ENCODE peak calls at places on chromosomes 13 and 19, in four cellular contexts. W is K562, G is HL-60, R is GM12878. M is an unnamed sample.

GRCh38 chr13:93745884-93746283 is 519.3 kb downstream of the GPC6 start:
- DNase-seq in R (no peak), W (no peak), G (no peak), M (no peak)

GRCh38 chr13:31797154-31797775 is 57.9 kb downstream of the RXFP2 start:
- DNase-seq in W (peak), G (no peak), R (no peak), M (no peak)

GRCh38 chr13:85798999-85799646 is at the start of gene SLITRK6:
- DNase-seq in R (no peak), W (no peak), G (no peak), M (no peak)

GRCh38 chr19:2888739-2889224 is 11.9 kb upstream of the ZNF57 start:
- DNase-seq in G (no peak), W (no peak), R (no peak), M (no peak)

GRCh38 chr19:45161715-45162463 is 1.1 kb upstream of the NKPD1 start:
- DNase-seq in W (peak), G (no peak), R (no peak), M (no peak)

GRCh38 chr19:35247526-35248309 is 1.1 kb upstream of the LSR start:
- DNase-seq in G (no peak), R (peak), W (peak), M (peak)

GRCh38 chr19:13795595-13796300 is 505 bp downstream of the ZSWIM4 start:
- DNase-seq in W (no peak), G (no peak), R (no peak), M (no peak)

GRCh38 chr19:31152906-31153305 is 196.3 kb downstream of the TSHZ3 start:
- DNase-seq in W (no peak), G (no peak), R (no peak), M (no peak)

GRCh38 chr13:30847697-30848307 is 58.3 kb upstream of the MEDAG start:
- DNase-seq in R (peak), G (no peak), W (no peak), M (no peak)

GRCh38 chr13:77176350-77176749 is 149.4 kb upstream of the FBXL3 start:
- DNase-seq in R (no peak), G (no peak), W (peak), M (no peak)

GRCh38 chr19:44848805-44849457 is 2.8 kb downstream of the NECTIN2 start:
- DNase-seq in R (no peak), G (no peak), W (peak), M (no peak)

GRCh38 chr19:40348961-40349507 is 539 bp downstream of the PLD3 start:
- DNase-seq in G (no peak), W (peak), R (no peak), M (no peak)

GRCh38 chr13:24274452-24274971 is 34.9 kb upstream of the C1QTNF9 start:
- DNase-seq in G (no peak), R (peak), W (no peak), M (peak)

GRCh38 chr19:17076539-17076919 is 952 bp downstream of the MYO9B start:
- DNase-seq in G (no peak), R (no peak), W (peak), M (no peak)

GRCh38 chr19:30682576-30683536 is 310.7 kb downstream of the ZNF536 start:
- DNase-seq in W (peak), R (no peak), G (peak), M (peak)

GRCh38 chr19:35901055-35901644 is 810 bp upstream of the NFKBID start:
- DNase-seq in G (no peak), W (no peak), R (no peak), M (no peak)

GRCh38 chr13:76764429-76764828 is 121.8 kb downstream of the KCTD12 start:
- DNase-seq in G (peak), R (no peak), W (no peak), M (no peak)

GRCh38 chr13:73428137-73428536 is 369.3 kb downstream of the KLF5 start:
- DNase-seq in G (no peak), W (no peak), R (no peak), M (no peak)

GRCh38 chr19:51108805-51109146 is 567 bp upstream of the CTU1 start:
- DNase-seq in W (no peak), R (no peak), G (no peak), M (no peak)

GRCh38 chr19:3358919-3359849 is 7.2 kb upstream of the NFIC start:
- DNase-seq in W (peak), G (peak), R (no peak), M (peak)

GRCh38 chr19:44943801-44944249 is 1.8 kb downstream of the APOC4 start:
- DNase-seq in R (no peak), W (peak), G (peak), M (peak)

GRCh38 chr13:24151864-24152263 is 8.7 kb upstream of the SPATA13 start:
- DNase-seq in W (no peak), G (no peak), R (no peak), M (no peak)

GRCh38 chr19:19956431-19957075 is 55.8 kb downstream of the ZNF93 start:
- DNase-seq in G (no peak), W (peak), R (no peak), M (no peak)

GRCh38 chr19:13598098-13598497 is 91.8 kb upstream of the CACNA1A start:
- DNase-seq in R (no peak), W (no peak), G (no peak), M (no peak)

GRCh38 chr19:4456843-4457653 is 546 bp downstream of the UBXN6 start:
- DNase-seq in W (peak), G (no peak), R (no peak), M (peak)

GRCh38 chr19:47063874-47064273 is 15.4 kb upstream of the TMEM160 start:
- DNase-seq in G (no peak), W (no peak), R (no peak), M (no peak)

GRCh38 chr13:113802761-113803160 is 43.7 kb downstream of the TMEM255B start:
- DNase-seq in G (peak), W (no peak), R (no peak), M (no peak)

GRCh38 chr19:28485300-28485699 is 727.7 kb downstream of the UQCRFS1 start:
- DNase-seq in W (peak), R (no peak), G (peak), M (no peak)

GRCh38 chr19:18733196-18733647 is 49.7 kb downstream of the CRTC1 start:
- DNase-seq in R (no peak), G (no peak), W (no peak), M (no peak)

GRCh38 chr19:17902701-17903100 is 30.1 kb upstream of the CCDC124 start:
- DNase-seq in G (no peak), W (no peak), R (no peak), M (no peak)

GRCh38 chr13:30551194-30551593 is 66.5 kb upstream of the USPL1 start:
- DNase-seq in G (peak), R (no peak), W (peak), M (no peak)

GRCh38 chr13:45603338-45603737 is 12.2 kb downstream of the ERICH6B start:
- DNase-seq in W (no peak), G (no peak), R (no peak), M (no peak)

GRCh38 chr19:11626252-11626651 is 29.0 kb downstream of the ZNF627 start:
- DNase-seq in G (no peak), R (no peak), W (no peak), M (no peak)

GRCh38 chr13:111048387-111048786 is 66.7 kb upstream of the ARHGEF7 start:
- DNase-seq in R (no peak), G (no peak), W (no peak), M (no peak)

GRCh38 chr13:32887617-32888016 is 128.6 kb upstream of the KL start:
- DNase-seq in R (no peak), W (peak), G (no peak), M (no peak)

GRCh38 chr19:49599378-49600298 is 8.7 kb downstream of the PRR12 start:
- DNase-seq in R (no peak), G (no peak), W (no peak), M (no peak)

GRCh38 chr19:17797397-17798201 is 2.7 kb downstream of the B3GNT3 start:
- DNase-seq in W (no peak), R (no peak), G (no peak), M (no peak)

GRCh38 chr13:38803566-38803965 is 116.7 kb downstream of the FREM2 start:
- DNase-seq in G (no peak), W (no peak), R (no peak), M (no peak)

GRCh38 chr19:49555600-49556411 is 24.6 kb downstream of the NOSIP start:
- DNase-seq in W (peak), R (no peak), G (no peak), M (no peak)

GRCh38 chr19:1794424-1795185 is 17.5 kb downstream of the ATP8B3 start:
- DNase-seq in W (no peak), R (no peak), G (no peak), M (no peak)

GRCh38 chr19:1796395-1797142 is 15.5 kb downstream of the ATP8B3 start:
- DNase-seq in W (no peak), G (no peak), R (no peak), M (no peak)

GRCh38 chr19:1804858-1805257 is 7.2 kb downstream of the ATP8B3 start:
- DNase-seq in R (no peak), W (no peak), G (no peak), M (no peak)

GRCh38 chr19:1805401-1806183 is 6.5 kb downstream of the ATP8B3 start:
- DNase-seq in W (no peak), R (no peak), G (no peak), M (no peak)

DNA sequence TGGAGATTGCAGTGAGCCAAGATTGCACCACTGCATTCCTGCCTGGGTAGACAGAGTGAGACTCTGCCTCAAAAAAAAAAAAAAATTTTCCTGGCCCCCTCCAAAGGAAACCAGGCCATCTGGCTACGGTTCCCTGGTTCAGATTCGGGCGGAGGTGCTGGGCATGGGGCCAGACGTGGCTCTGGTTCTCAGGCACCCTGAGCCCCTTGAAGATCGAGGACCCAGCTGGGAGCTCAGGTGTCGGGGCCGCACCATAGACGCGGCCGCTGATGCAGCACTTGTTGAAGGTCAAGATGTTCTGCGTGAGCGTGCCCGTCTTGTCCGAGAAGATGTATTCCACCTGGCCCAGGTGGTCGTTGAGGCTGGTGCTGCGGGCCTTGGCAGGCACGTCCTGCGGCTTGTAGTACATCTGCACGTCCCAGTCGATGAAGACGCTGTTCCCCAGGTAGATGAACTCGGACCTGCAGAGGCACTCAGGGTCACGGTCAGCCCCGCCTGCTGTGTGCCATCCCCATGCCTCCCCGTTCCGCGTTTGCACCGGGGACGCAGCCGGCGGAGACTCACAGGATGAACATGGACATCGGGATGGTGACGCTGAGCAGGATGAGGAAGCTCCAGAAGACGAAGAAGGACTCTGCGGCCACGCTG is 12.3 kb downstream of the ATP8B3 start:
- DNase-seq in R (no peak), W (no peak), G (no peak), M (no peak)
- TF ChIP-seq SPI1 in R (no peak), W (no peak), G (no peak), M (no peak)

GRCh38 chr13:40920826-40921225 is 98.3 kb downstream of the ELF1 start:
- DNase-seq in G (no peak), W (no peak), R (no peak), M (no peak)
- TF ChIP-seq SPI1 in G (no peak), W (no peak), R (no peak), M (no peak)

DNA sequence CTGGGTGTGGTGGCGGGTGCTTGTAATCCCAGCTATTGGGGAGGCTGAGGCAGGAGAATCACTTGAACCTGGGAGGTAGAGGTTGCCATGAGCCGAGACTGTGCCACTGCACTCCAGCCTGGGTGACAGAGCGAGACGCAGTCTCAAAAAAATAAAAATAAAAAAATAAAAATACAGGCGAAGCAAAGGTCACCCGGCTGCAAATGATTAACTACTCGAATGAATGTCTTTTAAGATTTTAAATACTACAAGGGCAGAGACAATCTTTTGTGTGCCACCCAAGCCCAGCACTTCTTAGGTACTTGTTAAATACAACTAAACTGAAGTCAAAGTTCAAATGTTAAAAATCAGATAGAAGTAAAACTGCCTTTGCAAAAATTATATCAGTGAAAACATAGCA is 6.7 kb downstream of the LNX2 start:
- DNase-seq in G (no peak), W (no peak), R (no peak), M (no peak)
- TF ChIP-seq SPI1 in G (no peak), W (no peak), R (no peak), M (no peak)

GRCh38 chr13:89627991-89628390 is 1719.5 kb upstream of the MIR17HG start:
- DNase-seq in G (no peak), W (no peak), R (no peak), M (no peak)

GRCh38 chr13:89628567-89628966 is 1718.9 kb upstream of the MIR17HG start:
- DNase-seq in W (no peak), R (no peak), G (no peak), M (no peak)
- TF ChIP-seq SPI1 in W (no peak), R (no peak), G (no peak), M (no peak)

GRCh38 chr19:1015061-1015781 is 5.7 kb downstream of the TMEM259 start:
- DNase-seq in W (no peak), G (no peak), R (no peak), M (no peak)

GRCh38 chr19:1015782-1016646 is 4.9 kb downstream of the TMEM259 start:
- DNase-seq in G (no peak), R (no peak), W (no peak), M (no peak)

GRCh38 chr19:1017906-1018305 is 3.0 kb downstream of the TMEM259 start:
- DNase-seq in G (no peak), R (no peak), W (no peak), M (no peak)

GRCh38 chr19:1017115-1017905 is 3.6 kb downstream of the TMEM259 start:
- DNase-seq in W (peak), R (no peak), G (no peak), M (no peak)

DNA sequence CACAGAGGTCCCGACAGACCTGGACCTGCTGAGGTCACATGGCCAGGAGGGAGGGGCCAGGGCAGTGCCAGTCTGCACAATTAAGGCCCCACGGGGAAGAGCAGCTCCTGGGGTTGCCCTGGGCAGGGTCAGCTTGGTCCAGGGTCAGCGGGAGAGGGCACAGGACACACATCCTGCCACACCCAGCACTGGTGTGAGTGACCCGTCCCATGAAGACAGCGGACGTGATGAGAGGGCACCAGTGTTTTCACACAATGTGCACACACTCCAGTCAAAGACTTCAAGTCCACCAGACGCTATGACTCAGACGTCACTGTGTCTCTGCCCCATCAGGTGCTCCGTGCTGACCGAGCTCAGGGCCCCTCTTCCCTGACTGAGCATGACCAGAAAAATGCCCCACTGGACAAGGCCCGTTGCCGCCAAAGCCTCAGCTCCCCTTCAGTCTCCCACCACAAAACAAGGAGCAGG is 4.2 kb downstream of the TMEM259 start:
- DNase-seq in G (no peak), R (no peak), W (no peak), M (no peak)
- TF ChIP-seq SPI1 in G (no peak), R (no peak), W (no peak), M (no peak)

GRCh38 chr19:55087542-55087935 is 11.9 kb downstream of the EPS8L1 start:
- DNase-seq in R (no peak), G (no peak), W (no peak), M (no peak)
- TF ChIP-seq SPI1 in R (no peak), G (no peak), W (no peak), M (no peak)

GRCh38 chr13:78183737-78184136 is 265.1 kb upstream of the EDNRB start:
- DNase-seq in R (no peak), W (no peak), G (no peak), M (no peak)
- TF ChIP-seq SPI1 in R (no peak), W (no peak), G (no peak), M (no peak)

M was measured in GM12891.